ENCODE peak calls at places on chromosome 10, in five cellular contexts. E is GM19239, D is body of pancreas, G is fibroblast of pulmonary artery, T is renal cortical epithelial cell. Y is an unnamed sample.
A peak's percentile ranks its signal among the peaks of the same experiment; 100 is the strongest.

GRCh38 chr10:93271347-93271746 is 197.7 kb downstream of the CYP26A1 start:
- DNase-seq in E (no peak), D (no peak), G (no peak), T (no peak), Y (no peak)

GRCh38 chr10:132163278-132163765 is 23.4 kb upstream of the DPYSL4 start:
- DNase-seq in E (peak; percentile 70), D (peak; percentile 60), G (no peak), T (no peak), Y (no peak)

GRCh38 chr10:62270020-62270419 is 1.4 kb upstream of the RTKN2 start:
- DNase-seq in E (no peak), D (no peak), G (no peak), T (no peak), Y (no peak)

GRCh38 chr10:22761569-22762220 is 47.3 kb upstream of the PIP4K2A start:
- DNase-seq in E (no peak), D (no peak), G (no peak), T (no peak), Y (no peak)

GRCh38 chr10:122245136-122245535 is 26.0 kb upstream of the BTBD16 start:
- DNase-seq in E (no peak), D (no peak), G (no peak), T (no peak), Y (no peak)

GRCh38 chr10:58952747-58953466 is 223.5 kb upstream of the PHYHIPL start:
- DNase-seq in E (no peak), D (peak; percentile 67), G (peak; percentile 69), T (peak; percentile 56), Y (peak; percentile 71)

GRCh38 chr10:43200538-43201390 is 62.5 kb downstream of the CSGALNACT2 start:
- DNase-seq in E (peak; percentile 1), D (peak; percentile 0), G (no peak), T (no peak), Y (no peak)

GRCh38 chr10:75234017-75234682 is 1.6 kb downstream of the COMTD1 start:
- DNase-seq in E (peak; percentile 84), D (peak; percentile 98), G (peak; percentile 84), T (peak; percentile 62), Y (peak; percentile 86)

GRCh38 chr10:86662186-86663045 is 5.9 kb upstream of the LDB3 start:
- DNase-seq in E (no peak), D (no peak), G (no peak), T (no peak), Y (no peak)

GRCh38 chr10:34437897-34438296 is 377.2 kb downstream of the PARD3 start:
- DNase-seq in E (no peak), D (peak; percentile 50), G (no peak), T (no peak), Y (no peak)

GRCh38 chr10:85888004-85888403 is 478.6 kb downstream of the GRID1 start:
- DNase-seq in E (no peak), D (peak; percentile 13), G (peak; percentile 11), T (no peak), Y (no peak)

GRCh38 chr10:103749779-103750178 is 105.6 kb downstream of the SH3PXD2A start:
- DNase-seq in E (no peak), D (no peak), G (no peak), T (no peak), Y (no peak)

GRCh38 chr10:28734940-28735759 is 57.8 kb downstream of the BAMBI start:
- DNase-seq in E (no peak), D (peak; percentile 23), G (peak; percentile 85), T (peak; percentile 89), Y (peak; percentile 95)